ENCODE peak calls at places on chromosomes 2 and 18, in ten cellular contexts. K is endodermal cell, L is IMR-90, W is lower leg skin, D is AG04450, R is HFF-Myc, I is GM23338, Z is epithelial cell of esophagus, F is astrocyte of the cerebellum, U is GM12864. O is an unnamed sample.
A peak's percentile ranks its signal among the peaks of the same experiment; 100 is the strongest.

GRCh38 chr2:28683100-28683706 is 68.4 kb upstream of the PPP1CB start:
- DNase-seq in F (peak; percentile 73), K (peak; percentile 68), Z (peak; percentile 68), D (no peak), W (no peak), R (peak; percentile 57), I (peak; percentile 72), L (peak; percentile 86), U (no peak), O (peak; percentile 73)

GRCh38 chr2:237184192-237184922 is 98.7 kb downstream of the COPS8 start:
- DNase-seq in I (no peak), D (peak; percentile 86), Z (peak; percentile 60), U (no peak), K (no peak), F (no peak), L (peak; percentile 98), W (no peak), R (peak; percentile 57), O (no peak)

GRCh38 chr2:192960945-192961344 is 766.2 kb upstream of the TMEFF2 start:
- DNase-seq in U (no peak), I (no peak), L (no peak), W (no peak), D (no peak), R (no peak), K (no peak), F (no peak), Z (peak; percentile 66), O (no peak)

GRCh38 chr2:53569957-53570727 is 197.5 kb upstream of the CHAC2 start:
- DNase-seq in I (peak; percentile 11), K (no peak), R (no peak), F (no peak), L (no peak), U (no peak), Z (peak; percentile 50), W (no peak), D (no peak), O (no peak)

GRCh38 chr2:86807462-86808275 is 17.0 kb upstream of the CD8A start:
- DNase-seq in U (no peak), Z (peak; percentile 86), W (peak; percentile 90), R (peak; percentile 3), D (no peak), K (peak; percentile 86), F (no peak), I (peak; percentile 82), L (no peak), O (peak; percentile 19)

GRCh38 chr2:113124181-113124961 is 3.0 kb upstream of the IL1RN start:
- DNase-seq in D (no peak), R (no peak), Z (peak; percentile 82), W (no peak), K (no peak), I (no peak), F (peak; percentile 23), L (peak; percentile 17), U (no peak), O (peak; percentile 3)

GRCh38 chr2:109457366-109457765 is 156.4 kb downstream of the SEPTIN10 start:
- DNase-seq in U (no peak), I (no peak), L (no peak), W (peak; percentile 81), R (no peak), Z (peak; percentile 69), F (no peak), D (no peak), K (no peak), O (peak; percentile 21)

GRCh38 chr18:37006742-37007141 is 177.8 kb downstream of the KIAA1328 start:
- DNase-seq in L (no peak), D (no peak), Z (peak; percentile 34), R (no peak), I (no peak), U (peak; percentile 22), W (no peak), K (no peak), F (no peak), O (no peak)

GRCh38 chr2:100394111-100394641 is 23.3 kb downstream of the CHST10 start:
- DNase-seq in W (no peak), R (no peak), K (no peak), D (no peak), F (no peak), Z (no peak), L (peak; percentile 5), I (no peak), U (no peak), O (no peak)
- H3K4me3 ChIP-seq in W (no peak overlapping the region), R (no peak overlapping the region), K (no peak overlapping the region), D (no peak overlapping the region), F (no peak overlapping the region), Z (no peak overlapping the region), L (no peak overlapping the region), I (no peak overlapping the region), U (no peak overlapping the region), O (no peak overlapping the region)

GRCh38 chr18:6255121-6255742 is 159.5 kb downstream of the L3MBTL4 start:
- DNase-seq in I (no peak), R (no peak), D (no peak), L (no peak), W (no peak), Z (no peak), U (no peak), F (no peak), K (no peak), O (no peak)

GRCh38 chr18:6261938-6262337 is 152.8 kb downstream of the L3MBTL4 start:
- DNase-seq in D (no peak), R (no peak), Z (no peak), U (no peak), K (no peak), F (no peak), W (no peak), L (no peak), I (no peak), O (no peak)

GRCh38 chr18:6256521-6256920 is 158.2 kb downstream of the L3MBTL4 start:
- DNase-seq in K (no peak), W (no peak), I (no peak), L (no peak), Z (no peak), D (no peak), U (no peak), R (no peak), F (no peak), O (no peak)

GRCh38 chr18:6257950-6258349 is 156.8 kb downstream of the L3MBTL4 start:
- DNase-seq in U (no peak), I (peak; percentile 43), L (no peak), F (no peak), D (no peak), W (no peak), R (no peak), Z (no peak), K (peak; percentile 70), O (no peak)
- TF ChIP-seq CTCF in U (no peak), I (peak; percentile 77), L (no peak), F (no peak), D (no peak), W (no peak), R (no peak), Z (no peak), K (peak; percentile 71), O (no peak)

DNA sequence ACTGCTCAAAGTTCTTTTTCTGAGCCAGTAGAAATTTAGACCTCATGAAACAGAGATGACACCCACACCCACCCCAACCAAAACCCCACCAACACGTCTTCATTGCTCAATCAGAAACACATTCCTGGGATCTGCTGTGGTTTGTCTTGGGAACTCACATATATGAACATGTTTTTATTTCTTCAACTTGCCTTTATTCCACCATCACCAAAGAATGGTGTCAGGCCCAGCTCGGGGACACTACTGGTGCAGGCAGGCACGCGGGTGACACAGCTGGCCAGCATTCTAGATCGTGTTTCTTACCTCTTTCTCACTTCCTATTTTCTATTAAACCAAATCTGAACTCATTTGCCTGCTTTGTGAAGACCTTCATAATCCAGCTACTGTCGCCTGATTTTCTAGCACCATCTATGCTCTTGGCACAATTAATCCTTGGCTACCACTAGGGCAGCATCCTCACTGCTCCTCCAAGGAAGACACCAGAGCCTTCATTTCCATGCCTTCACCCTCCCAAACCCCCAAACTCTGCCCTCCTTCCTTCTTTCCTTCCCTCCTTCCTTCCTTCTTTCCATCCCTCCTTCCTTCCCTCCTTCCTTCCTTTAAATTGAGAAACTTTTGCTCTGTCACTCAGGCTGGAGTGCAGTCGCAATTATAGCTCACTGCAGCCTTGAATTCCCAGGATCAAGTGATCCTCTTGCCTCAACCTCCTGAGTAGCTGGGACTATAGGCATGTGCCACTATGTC is 157.1 kb downstream of the BCL2 start:
- DNase-seq in U (peak; percentile 85), L (peak; percentile 27), K (no peak), D (no peak), Z (peak; percentile 20), F (no peak), R (no peak), I (no peak), W (no peak), O (no peak)
- H3K4me3 ChIP-seq in U (no peak overlapping the region), L (no peak overlapping the region), K (no peak overlapping the region), D (no peak overlapping the region), Z (no peak overlapping the region), F (no peak overlapping the region), R (no peak overlapping the region), I (no peak overlapping the region), W (no peak overlapping the region), O (no peak overlapping the region)

GRCh38 chr2:71154798-71155197 is 24.4 kb downstream of the MPHOSPH10 start:
- DNase-seq in D (no peak), L (no peak), Z (peak; percentile 71), I (peak; percentile 57), K (peak; percentile 87), R (no peak), F (no peak), U (no peak), W (no peak), O (no peak)
- TF ChIP-seq CTCF in D (peak; percentile 9), L (no peak), Z (peak; percentile 61), I (peak; percentile 78), K (peak; percentile 77), R (no peak), F (no peak), U (peak; percentile 64), W (no peak), O (peak; percentile 1)

O was measured in retinal pigment epithelial cell.